ENCODE peak calls at places on chromosomes 3 and 15, in seven cellular contexts. K is T-cell; J is ELR; V is amygdala; W is sciatic nerve; M is activated naive CD8-positive, alpha-beta T cell treated with anti-CD3 and anti-CD28 coated beads, Interleukin-2, amount 50 U/mL, for 24 hours; E is effector memory CD8-positive, alpha-beta T cell. F is an unnamed sample.

GRCh38 chr15:33737687-33738606 is 230.3 kb upstream of the CHRM5 start:
- DNase-seq in V (no peak), E (peak; percentile 3), K (peak; percentile 8), M (peak; percentile 52), W (no peak), J (peak; percentile 58), F (peak; percentile 23)

GRCh38 chr3:131692356-131692755 is 189.6 kb upstream of the MRPL3 start:
- DNase-seq in E (no peak), K (no peak), J (no peak), V (no peak), M (no peak), W (no peak), F (no peak)

GRCh38 chr3:124780356-124780755 is 50.1 kb downstream of the UMPS start:
- DNase-seq in K (no peak), V (peak; percentile 14), M (no peak), E (no peak), J (peak; percentile 70), W (peak; percentile 85), F (no peak)

GRCh38 chr3:144756704-144757440 is 785.2 kb downstream of the DIPK2A start:
- DNase-seq in V (no peak), E (no peak), J (no peak), M (no peak), W (no peak), K (no peak), F (no peak)

GRCh38 chr3:33637482-33637881 is 80.6 kb downstream of the CLASP2 start:
- DNase-seq in E (no peak), V (no peak), W (no peak), J (no peak), M (no peak), K (no peak), F (no peak)

GRCh38 chr3:12916159-12916558 is 74.8 kb upstream of the RPL32 start:
- DNase-seq in J (no peak), K (peak; percentile 10), M (peak; percentile 23), V (no peak), E (peak; percentile 64), W (no peak), F (peak; percentile 8)

GRCh38 chr3:195035345-195036202 is 235.4 kb downstream of the XXYLT1 start:
- DNase-seq in V (no peak), K (no peak), W (peak; percentile 52), M (no peak), J (no peak), E (no peak), F (no peak)

GRCh38 chr3:105533955-105534354 is 167.2 kb downstream of the ALCAM start:
- DNase-seq in W (no peak), V (no peak), J (no peak), E (no peak), K (no peak), M (no peak), F (no peak)

GRCh38 chr3:133851931-133852330 is 43.8 kb downstream of the RAB6B start:
- DNase-seq in J (no peak), K (no peak), E (no peak), M (no peak), V (no peak), W (peak; percentile 10), F (no peak)

GRCh38 chr3:183317886-183318845 is 65.1 kb downstream of the B3GNT5 start:
- DNase-seq in K (no peak), E (no peak), M (no peak), J (peak; percentile 76), W (no peak), V (no peak), F (no peak)

GRCh38 chr3:107710851-107711250 is 188.1 kb downstream of the BBX start:
- DNase-seq in E (no peak), V (no peak), J (peak; percentile 30), K (no peak), M (no peak), W (peak; percentile 57), F (no peak)

GRCh38 chr15:59918994-59919951 is 84.8 kb upstream of the FOXB1 start:
- DNase-seq in K (no peak), M (peak; percentile 40), W (no peak), V (no peak), J (peak; percentile 87), E (no peak), F (no peak)

GRCh38 chr3:169241928-169242751 is 421.4 kb downstream of the MECOM start:
- DNase-seq in E (no peak), V (no peak), K (no peak), J (peak; percentile 56), M (no peak), W (no peak), F (no peak)

F was measured in naive thymus-derived CD4-positive, alpha-beta T cell.